ENCODE peak calls at places on chromosome 21, in six cellular contexts. C is prostate gland, N is fibroblast of lung, J is MM.1S, X is ovary, F is tibial artery. B is an unnamed sample.
A peak's percentile ranks its signal among the peaks of the same experiment; 100 is the strongest.

GRCh38 chr21:32364801-32365200 is 28.0 kb downstream of the URB1 start:
- DNase-seq in C (no peak), X (no peak), J (no peak), N (no peak), F (no peak), B (no peak)

GRCh38 chr21:27329255-27329851 is 362.5 kb upstream of the ADAMTS5 start:
- DNase-seq in X (no peak), N (no peak), F (no peak), J (no peak), C (no peak), B (no peak)

GRCh38 chr21:41802684-41803083 is 35.8 kb upstream of the RIPK4 start:
- DNase-seq in N (peak; percentile 50), F (peak; percentile 92), C (peak; percentile 87), X (peak; percentile 80), J (no peak), B (peak; percentile 31)

GRCh38 chr21:36211660-36212512 is 55.3 kb downstream of the DOP1B start:
- DNase-seq in J (no peak), N (peak; percentile 95), C (no peak), X (no peak), F (no peak), B (no peak)

GRCh38 chr21:46188226-46189212 is 4.3 kb upstream of the SPATC1L start:
- DNase-seq in C (peak; percentile 82), X (no peak), N (peak; percentile 73), F (peak; percentile 64), J (no peak), B (peak; percentile 33)

GRCh38 chr21:15495965-15496364 is 233.8 kb upstream of the USP25 start:
- DNase-seq in J (no peak), F (no peak), X (no peak), N (peak; percentile 27), C (no peak), B (no peak)

GRCh38 chr21:42844411-42845113 is 34.8 kb downstream of the WDR4 start:
- DNase-seq in C (peak; percentile 70), F (peak; percentile 65), J (no peak), X (peak; percentile 20), N (no peak), B (peak; percentile 95)

GRCh38 chr21:33149166-33149565 is 79.2 kb downstream of the OLIG1 start:
- DNase-seq in J (no peak), X (no peak), F (no peak), N (no peak), C (no peak), B (no peak)

GRCh38 chr21:17988038-17988437 is 168.9 kb upstream of the C21orf91 start:
- DNase-seq in N (no peak), C (no peak), J (no peak), X (no peak), F (no peak), B (no peak)

GRCh38 chr21:31334648-31335121 is 9.4 kb downstream of the TIAM1 start:
- DNase-seq in X (no peak), F (no peak), C (no peak), N (peak; percentile 61), J (no peak), B (no peak)

GRCh38 chr21:42401164-42401563 is 2.5 kb upstream of the UBASH3A start:
- DNase-seq in N (peak; percentile 41), F (no peak), C (no peak), J (no peak), X (no peak), B (peak; percentile 85)

GRCh38 chr21:34883501-34884271 is 165.4 kb downstream of the RUNX1 start:
- DNase-seq in C (no peak), F (no peak), N (no peak), X (no peak), J (no peak), B (no peak)
- H3K4me1 ChIP-seq in C (peaks cover 3% of the 10 kb centered on the region), F (peaks cover 41% of the 10 kb centered on the region), N (peaks cover 13% of the 10 kb centered on the region), X (peaks cover 2% of the 10 kb centered on the region), J (peaks cover 22% of the 10 kb centered on the region), B (peaks cover 11% of the 10 kb centered on the region)

GRCh38 chr21:44454747-44455523 is at the start of gene LRRC3:
- DNase-seq in J (peak; percentile 44), C (peak; percentile 79), N (peak; percentile 51), F (peak; percentile 73), X (peak; percentile 95), B (peak; percentile 57)
- H3K27ac ChIP-seq in J (no peak within 1 kb of the TSS), C (peak within 1 kb of the TSS; percentile 11), N (no peak within 1 kb of the TSS), F (no peak within 1 kb of the TSS), X (no peak within 1 kb of the TSS), B (no peak within 1 kb of the TSS)

DNA sequence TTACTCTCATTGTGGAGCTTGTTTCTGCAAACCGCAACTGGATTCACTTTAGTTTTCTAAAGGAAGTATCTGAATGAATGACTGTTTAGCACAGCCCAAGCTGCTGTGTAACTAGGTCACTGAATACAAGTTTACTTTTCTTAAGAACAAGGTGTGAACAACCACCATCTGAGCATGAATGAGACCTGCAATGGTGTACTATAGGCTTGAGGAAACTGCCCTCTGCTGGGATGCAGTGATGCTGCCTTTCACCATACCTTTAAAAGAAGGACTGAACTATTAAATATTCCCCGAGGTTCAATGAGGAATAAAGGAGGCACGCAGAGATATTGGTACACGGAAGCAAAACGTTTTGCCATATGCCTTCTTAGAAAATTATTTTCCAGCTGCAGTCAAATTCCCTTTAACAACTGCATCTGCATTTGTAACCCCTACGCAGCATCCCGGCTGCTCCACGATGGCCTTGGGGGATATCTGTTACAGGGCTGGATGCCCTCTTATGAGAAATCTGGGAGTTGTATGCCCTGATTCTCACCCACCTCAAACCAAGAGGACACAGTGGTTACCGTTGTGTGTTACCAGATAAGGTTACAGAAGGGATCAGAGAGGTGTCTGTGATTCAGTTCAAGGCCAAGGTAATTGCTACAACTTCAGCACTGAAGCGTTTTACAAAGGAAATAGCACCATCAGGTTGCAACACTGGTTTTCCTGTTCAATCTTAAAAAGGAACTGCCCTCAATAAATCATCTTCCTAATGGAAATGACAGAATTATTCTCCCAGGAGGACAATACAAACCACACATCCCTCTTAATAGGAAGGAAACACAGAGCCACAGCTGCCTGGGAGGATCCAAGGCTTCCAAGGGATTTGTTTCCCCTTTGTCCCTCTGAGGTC is 470.5 kb downstream of the LTN1 start:
- DNase-seq in J (peak; percentile 33), N (peak; percentile 33), X (no peak), C (no peak), F (no peak), B (no peak)
- TF ChIP-seq CTCF in J (peak; percentile 50), N (peak; percentile 69), X (no peak), C (no peak), F (peak; percentile 12), B (no peak)

GRCh38 chr21:35189077-35189863 is 140.2 kb upstream of the RUNX1 start:
- DNase-seq in F (no peak), J (no peak), N (peak; percentile 93), C (no peak), X (peak; percentile 34), B (no peak)
- H3K4me1 ChIP-seq in F (no peaks in the 10 kb centered on the region), J (no peaks in the 10 kb centered on the region), N (peaks cover 6% of the 10 kb centered on the region), C (no peaks in the 10 kb centered on the region), X (peaks cover 3% of the 10 kb centered on the region), B (no peaks in the 10 kb centered on the region)

GRCh38 chr21:25664462-25665070 is 25.5 kb downstream of the JAM2 start:
- DNase-seq in J (no peak), C (no peak), N (no peak), F (no peak), X (no peak), B (no peak)
- H3K27ac ChIP-seq in J (no peak overlapping the region), C (no peak overlapping the region), N (no peak overlapping the region), F (no peak overlapping the region), X (no peak overlapping the region), B (no peak overlapping the region)